ENCODE peak calls at places on chromosomes 13 and 19, in seven cellular contexts. One of them, this sample, is unnamed.

GRCh38 chr19:55640577-55641375 is at the start of gene ZNF580:
- DNase-seq in psoas muscle: peak; percentile 86
- DNase-seq in epithelial cell of esophagus: peak; percentile 59
- DNase-seq in body of pancreas: peak; percentile 69
- DNase-seq in cardiac muscle cell: peak; percentile 73
- DNase-seq in lower lobe of right lung: peak; percentile 73
- DNase-seq in transverse colon: peak; percentile 68
- DNase-seq in this sample: peak; percentile 48

GRCh38 chr13:95349267-95349666 is 48.0 kb upstream of the ABCC4 start:
- DNase-seq in cardiac muscle cell: no peak
- DNase-seq in body of pancreas: no peak
- DNase-seq in transverse colon: no peak
- DNase-seq in lower lobe of right lung: no peak
- DNase-seq in psoas muscle: no peak
- DNase-seq in epithelial cell of esophagus: no peak
- DNase-seq in this sample: no peak

GRCh38 chr19:7254590-7254989 is 39.6 kb downstream of the INSR start:
- DNase-seq in psoas muscle: no peak
- DNase-seq in body of pancreas: peak; percentile 63
- DNase-seq in cardiac muscle cell: no peak
- DNase-seq in lower lobe of right lung: no peak
- DNase-seq in transverse colon: no peak
- DNase-seq in epithelial cell of esophagus: no peak
- DNase-seq in this sample: no peak

GRCh38 chr13:114044486-114044885 is 70.6 kb upstream of the C13orf46 start:
- DNase-seq in epithelial cell of esophagus: no peak
- DNase-seq in lower lobe of right lung: no peak
- DNase-seq in transverse colon: no peak
- DNase-seq in cardiac muscle cell: no peak
- DNase-seq in psoas muscle: peak; percentile 76
- DNase-seq in body of pancreas: no peak
- DNase-seq in this sample: no peak

GRCh38 chr13:48532146-48532472 is 771 bp downstream of the RCBTB2 start:
- DNase-seq in psoas muscle: no peak
- DNase-seq in body of pancreas: no peak
- DNase-seq in cardiac muscle cell: no peak
- DNase-seq in transverse colon: no peak
- DNase-seq in epithelial cell of esophagus: peak; percentile 45
- DNase-seq in lower lobe of right lung: no peak
- DNase-seq in this sample: no peak

GRCh38 chr19:4302238-4302630 is at the start of gene TMIGD2:
- DNase-seq in psoas muscle: no peak
- DNase-seq in transverse colon: no peak
- DNase-seq in epithelial cell of esophagus: no peak
- DNase-seq in cardiac muscle cell: no peak
- DNase-seq in lower lobe of right lung: no peak
- DNase-seq in body of pancreas: no peak
- DNase-seq in this sample: no peak

GRCh38 chr13:100547805-100548204 is 40.8 kb downstream of the GGACT start:
- DNase-seq in epithelial cell of esophagus: peak; percentile 76
- DNase-seq in transverse colon: no peak
- DNase-seq in lower lobe of right lung: no peak
- DNase-seq in psoas muscle: no peak
- DNase-seq in body of pancreas: peak; percentile 65
- DNase-seq in cardiac muscle cell: peak; percentile 34
- DNase-seq in this sample: no peak

GRCh38 chr13:40494513-40494912 is 171.9 kb downstream of the FOXO1 start:
- DNase-seq in body of pancreas: no peak
- DNase-seq in lower lobe of right lung: no peak
- DNase-seq in psoas muscle: no peak
- DNase-seq in transverse colon: no peak
- DNase-seq in cardiac muscle cell: peak; percentile 23
- DNase-seq in epithelial cell of esophagus: no peak
- DNase-seq in this sample: no peak

GRCh38 chr19:10782795-10783194 is 53.2 kb downstream of the TMED1 start:
- DNase-seq in body of pancreas: no peak
- DNase-seq in epithelial cell of esophagus: no peak
- DNase-seq in transverse colon: no peak
- DNase-seq in lower lobe of right lung: no peak
- DNase-seq in cardiac muscle cell: no peak
- DNase-seq in psoas muscle: no peak
- DNase-seq in this sample: no peak

GRCh38 chr19:6521718-6522646 is 8.8 kb upstream of the TNFSF9 start:
- DNase-seq in transverse colon: peak; percentile 61
- DNase-seq in epithelial cell of esophagus: no peak
- DNase-seq in body of pancreas: no peak
- DNase-seq in psoas muscle: no peak
- DNase-seq in cardiac muscle cell: no peak
- DNase-seq in lower lobe of right lung: peak; percentile 58
- DNase-seq in this sample: no peak

GRCh38 chr19:806815-807421 is 9.7 kb downstream of the PTBP1 start:
- DNase-seq in lower lobe of right lung: no peak
- DNase-seq in epithelial cell of esophagus: no peak
- DNase-seq in transverse colon: no peak
- DNase-seq in psoas muscle: no peak
- DNase-seq in cardiac muscle cell: no peak
- DNase-seq in body of pancreas: peak; percentile 21
- DNase-seq in this sample: no peak
- TF ChIP-seq CTCF in lower lobe of right lung: no peak
- TF ChIP-seq CTCF in epithelial cell of esophagus: no peak
- TF ChIP-seq CTCF in transverse colon: no peak
- TF ChIP-seq CTCF in psoas muscle: no peak
- TF ChIP-seq CTCF in cardiac muscle cell: no peak
- TF ChIP-seq CTCF in body of pancreas: no peak
- TF ChIP-seq CTCF in this sample: no peak

DNA sequence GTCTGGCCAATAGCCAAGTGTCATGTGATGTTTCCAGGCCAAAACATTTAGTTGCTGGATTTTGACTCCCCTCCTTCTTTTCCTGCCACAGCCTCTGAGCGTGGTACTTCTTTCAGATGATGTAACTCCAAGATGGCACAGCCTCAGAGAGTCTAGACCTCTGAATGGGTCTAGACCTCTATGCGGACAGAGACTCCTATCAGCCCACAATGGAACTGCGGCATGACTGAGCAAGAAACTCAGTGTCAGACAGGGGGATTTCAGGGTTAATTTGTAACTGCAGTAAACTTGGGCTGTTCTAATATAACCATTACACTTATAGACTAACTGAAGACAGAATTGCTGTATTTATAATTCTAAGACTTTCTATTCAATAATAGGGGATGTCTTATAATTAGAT is 42.6 kb upstream of the ZDHHC20 start:
- DNase-seq in cardiac muscle cell: no peak
- DNase-seq in epithelial cell of esophagus: no peak
- DNase-seq in lower lobe of right lung: no peak
- DNase-seq in body of pancreas: no peak
- DNase-seq in psoas muscle: no peak
- DNase-seq in transverse colon: no peak
- DNase-seq in this sample: no peak
- TF ChIP-seq CTCF in cardiac muscle cell: no peak
- TF ChIP-seq CTCF in epithelial cell of esophagus: peak; percentile 4
- TF ChIP-seq CTCF in lower lobe of right lung: no peak
- TF ChIP-seq CTCF in body of pancreas: no peak
- TF ChIP-seq CTCF in psoas muscle: no peak
- TF ChIP-seq CTCF in transverse colon: no peak
- TF ChIP-seq CTCF in this sample: peak; percentile 16

DNA sequence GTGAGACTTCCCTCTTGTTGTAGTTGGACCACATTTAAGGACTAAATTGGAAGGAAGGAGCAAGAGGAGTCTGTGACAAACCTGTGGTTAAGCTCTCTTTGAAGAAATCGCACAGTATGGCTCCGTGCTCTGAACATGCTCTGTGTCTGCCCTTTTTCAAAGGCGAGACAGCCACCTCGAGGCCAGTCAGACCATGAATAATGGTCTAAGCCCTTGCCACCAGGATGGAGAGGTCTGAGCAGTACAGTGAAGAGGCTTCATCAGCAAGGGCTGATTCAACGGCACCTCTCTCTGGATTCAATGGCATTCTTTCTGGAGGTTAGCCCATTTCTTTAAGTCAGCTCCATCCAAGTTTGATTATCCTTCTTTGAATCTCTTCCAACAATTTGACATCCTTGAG is 30.9 kb downstream of the FAM216B start:
- DNase-seq in body of pancreas: no peak
- DNase-seq in epithelial cell of esophagus: no peak
- DNase-seq in psoas muscle: no peak
- DNase-seq in transverse colon: no peak
- DNase-seq in lower lobe of right lung: no peak
- DNase-seq in cardiac muscle cell: no peak
- DNase-seq in this sample: no peak
- TF ChIP-seq CTCF in body of pancreas: no peak
- TF ChIP-seq CTCF in epithelial cell of esophagus: no peak
- TF ChIP-seq CTCF in psoas muscle: no peak
- TF ChIP-seq CTCF in transverse colon: no peak
- TF ChIP-seq CTCF in lower lobe of right lung: no peak
- TF ChIP-seq CTCF in cardiac muscle cell: no peak
- TF ChIP-seq CTCF in this sample: no peak

GRCh38 chr19:18208098-18208951 is 4.5 kb upstream of the RAB3A start:
- DNase-seq in psoas muscle: peak; percentile 71
- DNase-seq in body of pancreas: peak; percentile 46
- DNase-seq in transverse colon: peak; percentile 38
- DNase-seq in lower lobe of right lung: peak; percentile 61
- DNase-seq in epithelial cell of esophagus: no peak
- DNase-seq in cardiac muscle cell: no peak
- DNase-seq in this sample: no peak
- TF ChIP-seq CTCF in psoas muscle: peak; percentile 68
- TF ChIP-seq CTCF in body of pancreas: peak; percentile 30
- TF ChIP-seq CTCF in transverse colon: peak; percentile 38
- TF ChIP-seq CTCF in lower lobe of right lung: peak; percentile 79
- TF ChIP-seq CTCF in epithelial cell of esophagus: peak; percentile 53
- TF ChIP-seq CTCF in cardiac muscle cell: peak; percentile 47
- TF ChIP-seq CTCF in this sample: peak; percentile 66